ENCODE peak calls at places on chromosomes 13 and 19, in four cellular contexts. One of them, this sample, is unnamed.

GRCh38 chr13:48043789-48044503 is 6.4 kb downstream of the NUDT15 start:
- DNase-seq in A549: no peak
- DNase-seq in K562: no peak
- DNase-seq in IMR-90: peak; percentile 73
- DNase-seq in this sample: no peak

GRCh38 chr19:7483720-7484201 is 5.1 kb downstream of the PEX11G start:
- DNase-seq in A549: no peak
- DNase-seq in IMR-90: no peak
- DNase-seq in K562: no peak
- DNase-seq in this sample: no peak

GRCh38 chr13:43348397-43348796 is 325.0 kb downstream of the DNAJC15 start:
- DNase-seq in IMR-90: peak; percentile 62
- DNase-seq in A549: peak; percentile 11
- DNase-seq in K562: no peak
- DNase-seq in this sample: no peak

GRCh38 chr19:29528350-29528945 is 2.7 kb downstream of the VSTM2B start:
- DNase-seq in IMR-90: peak; percentile 58
- DNase-seq in K562: peak; percentile 78
- DNase-seq in A549: peak; percentile 90
- DNase-seq in this sample: peak; percentile 3

GRCh38 chr19:38018694-38019426 is 111.9 kb downstream of the SIPA1L3 start:
- DNase-seq in A549: no peak
- DNase-seq in K562: no peak
- DNase-seq in IMR-90: no peak
- DNase-seq in this sample: no peak

GRCh38 chr13:96860829-96861228 is 133.4 kb downstream of the OXGR1 start:
- DNase-seq in A549: no peak
- DNase-seq in IMR-90: no peak
- DNase-seq in K562: peak; percentile 5
- DNase-seq in this sample: no peak

GRCh38 chr19:21098291-21098690 is 16.3 kb downstream of the ZNF714 start:
- DNase-seq in A549: no peak
- DNase-seq in K562: no peak
- DNase-seq in IMR-90: no peak
- DNase-seq in this sample: no peak

GRCh38 chr19:11138659-11139526 is 16.7 kb downstream of the SPC24 start:
- DNase-seq in K562: peak; percentile 60
- DNase-seq in IMR-90: peak; percentile 77
- DNase-seq in A549: peak; percentile 87
- DNase-seq in this sample: no peak

GRCh38 chr19:35109395-35110112 is 6.1 kb upstream of the FXYD3 start:
- DNase-seq in A549: peak; percentile 54
- DNase-seq in K562: no peak
- DNase-seq in IMR-90: no peak
- DNase-seq in this sample: no peak

GRCh38 chr13:44759723-44760360 is 183.7 kb upstream of the TSC22D1 start:
- DNase-seq in A549: no peak
- DNase-seq in IMR-90: peak; percentile 54
- DNase-seq in K562: no peak
- DNase-seq in this sample: no peak

GRCh38 chr13:29924951-29925350 is 74.5 kb upstream of the UBL3 start:
- DNase-seq in IMR-90: no peak
- DNase-seq in K562: no peak
- DNase-seq in A549: no peak
- DNase-seq in this sample: no peak

GRCh38 chr13:104357174-104357573 is 1291.0 kb upstream of the SLC10A2 start:
- DNase-seq in K562: no peak
- DNase-seq in A549: no peak
- DNase-seq in IMR-90: no peak
- DNase-seq in this sample: no peak

GRCh38 chr13:46377554-46377953 is 9.5 kb downstream of the RUBCNL start:
- DNase-seq in K562: no peak
- DNase-seq in A549: no peak
- DNase-seq in IMR-90: no peak
- DNase-seq in this sample: no peak

GRCh38 chr19:43618921-43619261 is 538 bp downstream of the ZNF428 start:
- DNase-seq in IMR-90: peak; percentile 8
- DNase-seq in A549: peak; percentile 62
- DNase-seq in K562: peak; percentile 61
- DNase-seq in this sample: peak; percentile 30

GRCh38 chr13:92074658-92075057 is 676.2 kb downstream of the GPC5 start:
- DNase-seq in K562: no peak
- DNase-seq in A549: peak; percentile 16
- DNase-seq in IMR-90: no peak
- DNase-seq in this sample: no peak

DNA sequence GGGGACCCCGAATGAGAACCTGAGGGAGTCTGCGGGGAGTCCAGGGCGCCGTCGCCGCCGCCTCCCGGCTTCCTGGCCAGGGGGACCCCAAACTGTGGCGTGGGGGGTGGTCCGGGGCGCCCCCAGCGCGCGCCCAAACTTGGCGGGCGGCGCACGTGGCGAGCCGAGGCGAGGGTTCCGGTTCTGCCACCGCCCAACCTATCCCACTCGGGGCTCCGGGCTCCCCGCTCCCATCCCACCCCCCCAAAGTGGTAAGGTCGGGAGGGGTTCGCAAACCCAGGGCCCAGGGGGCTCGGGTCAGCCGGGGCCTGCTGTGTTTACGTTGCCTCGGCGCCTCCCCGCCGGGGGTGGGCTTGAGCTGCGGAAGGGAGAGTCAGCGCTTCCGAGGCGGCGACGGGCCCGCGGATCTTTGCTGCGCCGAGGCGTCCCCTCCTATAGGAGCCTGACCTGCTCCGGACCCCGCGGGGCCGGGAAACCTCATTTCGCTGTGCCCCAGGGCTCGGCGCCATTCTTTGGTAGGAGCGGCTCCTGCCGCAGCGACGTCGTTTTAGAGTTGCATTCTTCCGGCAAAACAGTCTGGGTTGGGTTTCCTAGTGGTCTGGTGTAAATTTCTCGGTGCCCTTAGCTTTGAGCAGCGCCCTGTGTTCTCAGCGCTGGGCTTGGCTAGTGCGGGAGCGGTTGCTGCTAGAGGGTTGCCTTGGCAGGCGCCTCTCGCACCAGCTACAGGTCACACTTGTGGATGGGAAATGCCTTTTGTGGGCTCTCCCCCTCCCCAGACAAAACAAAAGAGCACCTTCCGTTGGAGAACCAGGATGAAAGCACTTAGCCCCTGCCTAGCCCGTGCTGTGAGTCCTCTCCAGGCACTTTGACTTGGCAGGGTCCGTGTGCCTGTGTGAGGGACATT is 1.2 kb downstream of the DAZAP1 start:
- DNase-seq in K562: peak; percentile 46
- DNase-seq in A549: no peak
- DNase-seq in IMR-90: peak; percentile 50
- DNase-seq in this sample: no peak
- TF ChIP-seq ELK1 in K562: no peak
- TF ChIP-seq ELK1 in A549: no peak
- TF ChIP-seq ELK1 in IMR-90: no peak
- TF ChIP-seq ELK1 in this sample: no peak

DNA sequence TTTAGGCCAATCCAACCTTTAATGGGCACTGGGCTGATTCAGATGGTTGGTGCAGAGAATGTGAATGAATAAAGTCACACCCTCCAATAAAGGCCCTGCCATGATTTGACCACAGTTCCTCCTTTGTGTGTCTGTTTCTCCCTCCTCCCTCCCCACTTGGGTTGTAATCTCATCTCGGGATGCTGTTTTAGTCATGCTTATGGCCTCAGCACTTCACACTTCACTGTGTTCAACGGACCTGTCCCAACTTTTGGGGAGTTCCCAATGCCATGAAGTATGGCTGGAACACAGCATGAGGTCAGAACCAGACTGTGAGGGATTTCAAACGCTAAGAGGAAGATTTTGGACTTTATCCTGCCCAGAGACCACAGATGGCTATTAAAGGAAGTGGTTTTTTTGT is 5.6 kb upstream of the RAB8A start:
- DNase-seq in A549: peak; percentile 66
- DNase-seq in K562: peak; percentile 26
- DNase-seq in IMR-90: peak; percentile 53
- DNase-seq in this sample: no peak
- TF ChIP-seq ELK1 in A549: no peak
- TF ChIP-seq ELK1 in K562: no peak
- TF ChIP-seq ELK1 in IMR-90: no peak
- TF ChIP-seq ELK1 in this sample: no peak

DNA sequence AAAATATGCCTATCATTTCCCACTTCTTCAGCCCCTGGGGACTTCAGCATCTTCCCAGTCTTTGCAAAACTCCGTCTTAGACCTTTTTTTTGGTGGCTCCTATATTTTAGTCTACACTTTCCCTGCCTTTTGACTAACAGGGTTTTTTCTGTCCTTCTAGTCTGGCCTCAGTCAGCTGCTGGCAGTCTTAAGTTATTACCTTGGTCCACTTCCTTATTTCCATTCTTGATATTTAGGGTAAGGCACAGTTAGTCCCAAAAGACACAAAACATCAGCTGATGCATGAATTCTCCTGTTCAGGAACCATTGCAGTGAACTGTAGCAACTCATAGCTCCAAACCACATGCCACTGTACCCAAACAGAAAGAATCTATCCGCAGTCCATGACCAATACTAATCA is 234.6 kb upstream of the RFC3 start:
- DNase-seq in K562: no peak
- DNase-seq in IMR-90: no peak
- DNase-seq in A549: no peak
- DNase-seq in this sample: no peak
- TF ChIP-seq ELK1 in K562: no peak
- TF ChIP-seq ELK1 in IMR-90: no peak
- TF ChIP-seq ELK1 in A549: no peak
- TF ChIP-seq ELK1 in this sample: no peak

GRCh38 chr13:108218044-108218974 is at the start of gene ABHD13:
- DNase-seq in IMR-90: peak; percentile 85
- DNase-seq in A549: peak; percentile 93
- DNase-seq in K562: peak; percentile 90
- DNase-seq in this sample: peak; percentile 54
- TF ChIP-seq ELK1 in IMR-90: no peak
- TF ChIP-seq ELK1 in A549: no peak
- TF ChIP-seq ELK1 in K562: no peak
- TF ChIP-seq ELK1 in this sample: peak; percentile 85

GRCh38 chr19:19064098-19064722 is 416 bp downstream of the SLC25A42 start:
- DNase-seq in A549: peak; percentile 19
- DNase-seq in K562: peak; percentile 82
- DNase-seq in IMR-90: no peak
- DNase-seq in this sample: no peak

GRCh38 chr19:19063183-19064097 is at the start of gene SLC25A42:
- DNase-seq in K562: peak; percentile 99
- DNase-seq in IMR-90: peak; percentile 99
- DNase-seq in A549: peak; percentile 97
- DNase-seq in this sample: peak; percentile 99

GRCh38 chr19:19067276-19068072 is 3.7 kb downstream of the SLC25A42 start:
- DNase-seq in A549: no peak
- DNase-seq in IMR-90: no peak
- DNase-seq in K562: no peak
- DNase-seq in this sample: no peak

GRCh38 chr19:19062454-19063182 is 1.2 kb upstream of the SLC25A42 start:
- DNase-seq in A549: no peak
- DNase-seq in IMR-90: peak; percentile 63
- DNase-seq in K562: peak; percentile 58
- DNase-seq in this sample: no peak

GRCh38 chr19:19064811-19065745 is 1.3 kb downstream of the SLC25A42 start:
- DNase-seq in K562: peak; percentile 29
- DNase-seq in A549: no peak
- DNase-seq in IMR-90: no peak
- DNase-seq in this sample: no peak
- TF ChIP-seq ELK1 in K562: no peak
- TF ChIP-seq ELK1 in A549: no peak
- TF ChIP-seq ELK1 in IMR-90: no peak
- TF ChIP-seq ELK1 in this sample: no peak

GRCh38 chr19:4058696-4059492 is 7.8 kb downstream of the ZBTB7A start:
- DNase-seq in A549: no peak
- DNase-seq in IMR-90: no peak
- DNase-seq in K562: no peak
- DNase-seq in this sample: no peak

GRCh38 chr19:4059493-4059880 is 7.2 kb downstream of the ZBTB7A start:
- DNase-seq in IMR-90: no peak
- DNase-seq in A549: no peak
- DNase-seq in K562: no peak
- DNase-seq in this sample: no peak

GRCh38 chr19:4060621-4061177 is 6.0 kb downstream of the ZBTB7A start:
- DNase-seq in IMR-90: no peak
- DNase-seq in A549: no peak
- DNase-seq in K562: no peak
- DNase-seq in this sample: no peak

GRCh38 chr19:4059931-4060620 is 6.6 kb downstream of the ZBTB7A start:
- DNase-seq in IMR-90: no peak
- DNase-seq in A549: no peak
- DNase-seq in K562: peak; percentile 67
- DNase-seq in this sample: peak; percentile 28

DNA sequence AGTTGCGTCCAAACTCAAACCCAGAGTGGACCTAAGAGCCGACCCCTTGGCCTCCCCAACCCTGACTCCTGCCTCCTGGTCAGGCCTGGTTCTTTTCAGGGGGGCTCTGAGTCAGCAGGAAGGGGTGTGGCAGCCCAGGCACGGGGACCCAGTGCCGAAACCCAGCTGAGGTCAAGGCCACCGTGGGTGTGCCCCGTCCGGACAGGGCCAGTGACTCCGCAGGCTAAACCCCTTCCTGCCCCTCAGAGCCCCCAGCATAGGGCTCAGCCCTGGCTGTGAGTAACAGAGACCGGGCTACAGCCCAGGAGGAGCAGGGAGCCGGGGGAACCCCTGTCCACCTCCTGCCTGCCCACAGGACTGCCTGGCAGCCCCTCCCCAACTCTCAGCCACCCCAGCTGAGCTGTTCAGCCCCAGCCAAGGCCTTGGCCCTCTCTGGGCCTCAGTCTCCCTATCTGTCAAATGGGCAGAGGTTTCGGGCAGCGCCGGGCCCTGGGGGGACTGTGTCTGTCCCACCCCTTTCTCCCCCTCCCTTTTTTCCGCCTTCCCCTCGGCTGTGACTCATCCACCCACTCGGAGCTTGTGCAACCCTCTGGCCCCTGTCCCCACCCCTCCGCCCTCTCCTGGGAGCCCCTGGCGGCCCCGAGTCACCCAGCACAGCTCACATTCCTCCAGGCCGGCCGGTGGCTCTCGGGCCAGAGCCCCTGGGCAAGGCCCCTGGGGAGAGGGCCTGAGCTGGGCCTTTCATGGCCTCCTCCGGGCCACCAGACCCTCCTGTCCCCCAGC is 8.6 kb downstream of the ZBTB7A start:
- DNase-seq in IMR-90: peak; percentile 85
- DNase-seq in K562: peak; percentile 92
- DNase-seq in A549: peak; percentile 73
- DNase-seq in this sample: no peak
- TF ChIP-seq ELK1 in IMR-90: no peak
- TF ChIP-seq ELK1 in K562: no peak
- TF ChIP-seq ELK1 in A549: no peak
- TF ChIP-seq ELK1 in this sample: no peak

This sample was measured in GM12878.